ENCODE peak calls at places on chromosomes 6 and 20, in four cellular contexts. A, R, B and Y are unnamed samples.

GRCh38 chr6:80376411-80376810 is 269.9 kb downstream of the BCKDHB start:
- DNase-seq in A (no peak), R (peak; percentile 6), B (no peak), Y (no peak)

GRCh38 chr6:44682280-44682679 is 294.8 kb downstream of the CDC5L start:
- DNase-seq in A (no peak), R (no peak), B (no peak), Y (no peak)

GRCh38 chr20:61373055-61373399 is 121.0 kb downstream of the CDH4 start:
- DNase-seq in A (no peak), R (no peak), B (no peak), Y (no peak)

GRCh38 chr6:111381126-111381525 is 101.9 kb downstream of the REV3L start:
- DNase-seq in A (no peak), R (peak; percentile 15), B (no peak), Y (no peak)

GRCh38 chr6:53067307-53067706 is 2.1 kb downstream of the FBXO9 start:
- DNase-seq in A (no peak), R (no peak), B (no peak), Y (no peak)

GRCh38 chr20:50387996-50388332 is 122.2 kb upstream of the PTPN1 start:
- DNase-seq in A (no peak), R (peak; percentile 28), B (no peak), Y (no peak)

GRCh38 chr6:107082045-107082444 is 33.3 kb downstream of the BEND3 start:
- DNase-seq in A (no peak), R (no peak), B (no peak), Y (no peak)

GRCh38 chr6:168417158-168417557 is 23.8 kb upstream of the SMOC2 start:
- DNase-seq in A (peak; percentile 9), R (no peak), B (no peak), Y (no peak)

GRCh38 chr6:44297063-44298038 is 15.8 kb downstream of the AARS2 start:
- DNase-seq in A (peak; percentile 56), R (peak; percentile 21), B (peak; percentile 30), Y (peak; percentile 41)

GRCh38 chr6:83031689-83032088 is 34.0 kb downstream of the UBE3D start:
- DNase-seq in A (no peak), R (no peak), B (no peak), Y (no peak)

GRCh38 chr6:10976571-10976970 is 67.5 kb downstream of the ELOVL2 start:
- DNase-seq in A (no peak), R (no peak), B (no peak), Y (no peak)

GRCh38 chr20:49915118-49915379 is 280 bp downstream of the SPATA2 start:
- DNase-seq in A (no peak), R (no peak), B (no peak), Y (no peak)

GRCh38 chr6:143163621-143164020 is 102.9 kb downstream of the AIG1 start:
- DNase-seq in A (no peak), R (no peak), B (no peak), Y (no peak)

GRCh38 chr20:48489656-48490055 is 338.1 kb downstream of the PREX1 start:
- DNase-seq in A (no peak), R (no peak), B (no peak), Y (no peak)

GRCh38 chr20:62210496-62210855 is 9.6 kb downstream of the HRH3 start:
- DNase-seq in A (no peak), R (no peak), B (no peak), Y (no peak)

GRCh38 chr6:72649032-72649984 is 27.4 kb downstream of the KCNQ5 start:
- DNase-seq in A (peak; percentile 7), R (peak; percentile 31), B (no peak), Y (no peak)

GRCh38 chr6:121310495-121310894 is 23.8 kb downstream of the TBC1D32 start:
- DNase-seq in A (no peak), R (no peak), B (no peak), Y (no peak)

GRCh38 chr6:109024368-109024767 is 70.3 kb downstream of the SESN1 start:
- DNase-seq in A (no peak), R (no peak), B (no peak), Y (no peak)

GRCh38 chr20:47274449-47275108 is 81.9 kb downstream of the ZMYND8 start:
- DNase-seq in A (peak; percentile 48), R (peak; percentile 96), B (no peak), Y (peak; percentile 87)

GRCh38 chr6:21771626-21772320 is 178.2 kb downstream of the SOX4 start:
- DNase-seq in A (no peak), R (peak; percentile 85), B (no peak), Y (no peak)

GRCh38 chr20:38864662-38865061 is 59.2 kb downstream of the PPP1R16B start:
- DNase-seq in A (no peak), R (no peak), B (no peak), Y (no peak)

GRCh38 chr20:2133318-2134183 is 31.9 kb downstream of the STK35 start:
- DNase-seq in A (no peak), R (no peak), B (no peak), Y (no peak)

GRCh38 chr6:107823047-107823557 is 1.0 kb downstream of the SCML4 start:
- DNase-seq in A (no peak), R (no peak), B (peak; percentile 42), Y (peak; percentile 33)

GRCh38 chr20:17023811-17024210 is 203.0 kb upstream of the PCSK2 start:
- DNase-seq in A (no peak), R (no peak), B (no peak), Y (no peak)

GRCh38 chr6:26086214-26086613 is 1.0 kb upstream of the HFE start:
- DNase-seq in A (no peak), R (no peak), B (peak; percentile 29), Y (no peak)

GRCh38 chr6:53603381-53604121 is 58.6 kb upstream of the GCLC start:
- DNase-seq in A (no peak), R (no peak), B (no peak), Y (no peak)

GRCh38 chr20:11064946-11065345 is 391.1 kb upstream of the JAG1 start:
- DNase-seq in A (no peak), R (no peak), B (no peak), Y (no peak)